ENCODE peak calls at places on chromosome 22, in nine cellular contexts. One of them, this sample, is unnamed.

GRCh38 chr22:42083119-42083518 is 3.6 kb downstream of the SMDT1 start:
- DNase-seq in kidney glomerular epithelial cell: no peak
- DNase-seq in activated CD4-positive, alpha-beta T cell treated with anti-CD3 and anti-CD28 coated beads for 24 hours: no peak
- DNase-seq in body of pancreas: no peak
- DNase-seq in omental fat pad: no peak
- DNase-seq in GM13977: no peak
- DNase-seq in mucosa of gallbladder: no peak
- DNase-seq in foreskin keratinocyte: no peak
- DNase-seq in NT2/D1: no peak
- DNase-seq in this sample: peak

GRCh38 chr22:32987081-32987631 is 71.0 kb downstream of the SYN3 start:
- DNase-seq in kidney glomerular epithelial cell: peak
- DNase-seq in GM13977: no peak
- DNase-seq in activated CD4-positive, alpha-beta T cell treated with anti-CD3 and anti-CD28 coated beads for 24 hours: no peak
- DNase-seq in foreskin keratinocyte: peak
- DNase-seq in mucosa of gallbladder: no peak
- DNase-seq in omental fat pad: no peak
- DNase-seq in NT2/D1: peak
- DNase-seq in body of pancreas: no peak
- DNase-seq in this sample: no peak

GRCh38 chr22:46446799-46447198 is 90.6 kb downstream of the CELSR1 start:
- DNase-seq in foreskin keratinocyte: no peak
- DNase-seq in mucosa of gallbladder: no peak
- DNase-seq in body of pancreas: no peak
- DNase-seq in NT2/D1: no peak
- DNase-seq in activated CD4-positive, alpha-beta T cell treated with anti-CD3 and anti-CD28 coated beads for 24 hours: no peak
- DNase-seq in GM13977: no peak
- DNase-seq in kidney glomerular epithelial cell: no peak
- DNase-seq in omental fat pad: no peak
- DNase-seq in this sample: no peak

GRCh38 chr22:46049726-46050450 is 72.9 kb upstream of the WNT7B start:
- DNase-seq in kidney glomerular epithelial cell: no peak
- DNase-seq in activated CD4-positive, alpha-beta T cell treated with anti-CD3 and anti-CD28 coated beads for 24 hours: no peak
- DNase-seq in mucosa of gallbladder: no peak
- DNase-seq in body of pancreas: peak
- DNase-seq in foreskin keratinocyte: no peak
- DNase-seq in NT2/D1: no peak
- DNase-seq in GM13977: no peak
- DNase-seq in omental fat pad: peak
- DNase-seq in this sample: peak

GRCh38 chr22:26357813-26358212 is 71.2 kb upstream of the ASPHD2 start:
- DNase-seq in omental fat pad: no peak
- DNase-seq in GM13977: no peak
- DNase-seq in activated CD4-positive, alpha-beta T cell treated with anti-CD3 and anti-CD28 coated beads for 24 hours: no peak
- DNase-seq in body of pancreas: no peak
- DNase-seq in mucosa of gallbladder: no peak
- DNase-seq in foreskin keratinocyte: no peak
- DNase-seq in NT2/D1: no peak
- DNase-seq in kidney glomerular epithelial cell: no peak
- DNase-seq in this sample: no peak

GRCh38 chr22:49765951-49766350 is 61.7 kb downstream of the BRD1 start:
- DNase-seq in kidney glomerular epithelial cell: no peak
- DNase-seq in NT2/D1: no peak
- DNase-seq in mucosa of gallbladder: no peak
- DNase-seq in foreskin keratinocyte: no peak
- DNase-seq in GM13977: no peak
- DNase-seq in omental fat pad: no peak
- DNase-seq in activated CD4-positive, alpha-beta T cell treated with anti-CD3 and anti-CD28 coated beads for 24 hours: no peak
- DNase-seq in body of pancreas: no peak
- DNase-seq in this sample: peak

GRCh38 chr22:19762315-19763140 is 1.9 kb downstream of the TBX1 start:
- DNase-seq in kidney glomerular epithelial cell: no peak
- DNase-seq in body of pancreas: no peak
- DNase-seq in NT2/D1: no peak
- DNase-seq in foreskin keratinocyte: no peak
- DNase-seq in activated CD4-positive, alpha-beta T cell treated with anti-CD3 and anti-CD28 coated beads for 24 hours: no peak
- DNase-seq in omental fat pad: no peak
- DNase-seq in mucosa of gallbladder: no peak
- DNase-seq in GM13977: no peak
- DNase-seq in this sample: no peak

GRCh38 chr22:29147241-29147919 is 58.3 kb upstream of the EMID1 start:
- DNase-seq in kidney glomerular epithelial cell: no peak
- DNase-seq in NT2/D1: no peak
- DNase-seq in GM13977: no peak
- DNase-seq in mucosa of gallbladder: no peak
- DNase-seq in omental fat pad: no peak
- DNase-seq in foreskin keratinocyte: no peak
- DNase-seq in activated CD4-positive, alpha-beta T cell treated with anti-CD3 and anti-CD28 coated beads for 24 hours: no peak
- DNase-seq in body of pancreas: no peak
- DNase-seq in this sample: peak

GRCh38 chr22:41411021-41411851 is 29.5 kb downstream of the TEF start:
- DNase-seq in NT2/D1: no peak
- DNase-seq in mucosa of gallbladder: no peak
- DNase-seq in kidney glomerular epithelial cell: no peak
- DNase-seq in omental fat pad: no peak
- DNase-seq in GM13977: no peak
- DNase-seq in activated CD4-positive, alpha-beta T cell treated with anti-CD3 and anti-CD28 coated beads for 24 hours: no peak
- DNase-seq in body of pancreas: no peak
- DNase-seq in foreskin keratinocyte: no peak
- DNase-seq in this sample: no peak

GRCh38 chr22:24466831-24467249 is 28.3 kb upstream of the UPB1 start:
- DNase-seq in NT2/D1: peak
- DNase-seq in omental fat pad: no peak
- DNase-seq in mucosa of gallbladder: peak
- DNase-seq in foreskin keratinocyte: no peak
- DNase-seq in GM13977: no peak
- DNase-seq in kidney glomerular epithelial cell: peak
- DNase-seq in body of pancreas: peak
- DNase-seq in activated CD4-positive, alpha-beta T cell treated with anti-CD3 and anti-CD28 coated beads for 24 hours: no peak
- DNase-seq in this sample: no peak

GRCh38 chr22:50255099-50255498 is 4.0 kb upstream of the HDAC10 start:
- DNase-seq in activated CD4-positive, alpha-beta T cell treated with anti-CD3 and anti-CD28 coated beads for 24 hours: no peak
- DNase-seq in kidney glomerular epithelial cell: no peak
- DNase-seq in foreskin keratinocyte: no peak
- DNase-seq in mucosa of gallbladder: no peak
- DNase-seq in omental fat pad: no peak
- DNase-seq in body of pancreas: no peak
- DNase-seq in GM13977: no peak
- DNase-seq in NT2/D1: no peak
- DNase-seq in this sample: no peak

GRCh38 chr22:39546889-39547586 is 14.5 kb upstream of the RPS19BP1 start:
- DNase-seq in foreskin keratinocyte: no peak
- DNase-seq in NT2/D1: no peak
- DNase-seq in kidney glomerular epithelial cell: peak
- DNase-seq in mucosa of gallbladder: no peak
- DNase-seq in activated CD4-positive, alpha-beta T cell treated with anti-CD3 and anti-CD28 coated beads for 24 hours: no peak
- DNase-seq in GM13977: no peak
- DNase-seq in body of pancreas: no peak
- DNase-seq in omental fat pad: no peak
- DNase-seq in this sample: no peak

GRCh38 chr22:41943661-41944209 is 3.2 kb downstream of the CENPM start:
- DNase-seq in mucosa of gallbladder: no peak
- DNase-seq in GM13977: no peak
- DNase-seq in foreskin keratinocyte: no peak
- DNase-seq in activated CD4-positive, alpha-beta T cell treated with anti-CD3 and anti-CD28 coated beads for 24 hours: no peak
- DNase-seq in kidney glomerular epithelial cell: no peak
- DNase-seq in NT2/D1: no peak
- DNase-seq in body of pancreas: no peak
- DNase-seq in omental fat pad: no peak
- DNase-seq in this sample: no peak

GRCh38 chr22:49148895-49149418 is 678.7 kb downstream of the BRD1 start:
- DNase-seq in mucosa of gallbladder: no peak
- DNase-seq in foreskin keratinocyte: no peak
- DNase-seq in omental fat pad: no peak
- DNase-seq in NT2/D1: no peak
- DNase-seq in activated CD4-positive, alpha-beta T cell treated with anti-CD3 and anti-CD28 coated beads for 24 hours: no peak
- DNase-seq in GM13977: no peak
- DNase-seq in body of pancreas: no peak
- DNase-seq in kidney glomerular epithelial cell: no peak
- DNase-seq in this sample: peak

GRCh38 chr22:22924369-22925145 is 36.9 kb downstream of the IGLL5 start:
- DNase-seq in omental fat pad: no peak
- DNase-seq in activated CD4-positive, alpha-beta T cell treated with anti-CD3 and anti-CD28 coated beads for 24 hours: no peak
- DNase-seq in mucosa of gallbladder: no peak
- DNase-seq in body of pancreas: no peak
- DNase-seq in GM13977: no peak
- DNase-seq in kidney glomerular epithelial cell: no peak
- DNase-seq in foreskin keratinocyte: no peak
- DNase-seq in NT2/D1: no peak
- DNase-seq in this sample: no peak

GRCh38 chr22:44519895-44520294 is 21.9 kb upstream of the RTL6 start:
- DNase-seq in NT2/D1: no peak
- DNase-seq in omental fat pad: no peak
- DNase-seq in foreskin keratinocyte: no peak
- DNase-seq in body of pancreas: no peak
- DNase-seq in kidney glomerular epithelial cell: no peak
- DNase-seq in mucosa of gallbladder: no peak
- DNase-seq in activated CD4-positive, alpha-beta T cell treated with anti-CD3 and anti-CD28 coated beads for 24 hours: no peak
- DNase-seq in GM13977: no peak
- DNase-seq in this sample: no peak

GRCh38 chr22:24685804-24686203 is 82.8 kb downstream of the GGT1 start:
- DNase-seq in omental fat pad: no peak
- DNase-seq in body of pancreas: no peak
- DNase-seq in foreskin keratinocyte: no peak
- DNase-seq in GM13977: no peak
- DNase-seq in activated CD4-positive, alpha-beta T cell treated with anti-CD3 and anti-CD28 coated beads for 24 hours: no peak
- DNase-seq in kidney glomerular epithelial cell: no peak
- DNase-seq in NT2/D1: no peak
- DNase-seq in mucosa of gallbladder: no peak
- DNase-seq in this sample: no peak

GRCh38 chr22:25203082-25203481 is 3.4 kb downstream of the CRYBB3 start:
- DNase-seq in omental fat pad: no peak
- DNase-seq in GM13977: no peak
- DNase-seq in mucosa of gallbladder: no peak
- DNase-seq in kidney glomerular epithelial cell: no peak
- DNase-seq in NT2/D1: no peak
- DNase-seq in body of pancreas: no peak
- DNase-seq in activated CD4-positive, alpha-beta T cell treated with anti-CD3 and anti-CD28 coated beads for 24 hours: no peak
- DNase-seq in foreskin keratinocyte: no peak
- DNase-seq in this sample: no peak

GRCh38 chr22:33474587-33474986 is 416.4 kb upstream of the SYN3 start:
- DNase-seq in body of pancreas: no peak
- DNase-seq in omental fat pad: no peak
- DNase-seq in NT2/D1: no peak
- DNase-seq in foreskin keratinocyte: no peak
- DNase-seq in kidney glomerular epithelial cell: no peak
- DNase-seq in mucosa of gallbladder: no peak
- DNase-seq in GM13977: no peak
- DNase-seq in activated CD4-positive, alpha-beta T cell treated with anti-CD3 and anti-CD28 coated beads for 24 hours: no peak
- DNase-seq in this sample: no peak

GRCh38 chr22:25212337-25212736 is 7.1 kb upstream of the CRYBB2 start:
- DNase-seq in body of pancreas: no peak
- DNase-seq in omental fat pad: no peak
- DNase-seq in GM13977: no peak
- DNase-seq in mucosa of gallbladder: no peak
- DNase-seq in kidney glomerular epithelial cell: no peak
- DNase-seq in foreskin keratinocyte: no peak
- DNase-seq in activated CD4-positive, alpha-beta T cell treated with anti-CD3 and anti-CD28 coated beads for 24 hours: no peak
- DNase-seq in NT2/D1: no peak
- DNase-seq in this sample: no peak

GRCh38 chr22:30015229-30015797 is 65.0 kb upstream of the HORMAD2 start:
- DNase-seq in GM13977: no peak
- DNase-seq in activated CD4-positive, alpha-beta T cell treated with anti-CD3 and anti-CD28 coated beads for 24 hours: no peak
- DNase-seq in omental fat pad: no peak
- DNase-seq in NT2/D1: no peak
- DNase-seq in foreskin keratinocyte: peak
- DNase-seq in mucosa of gallbladder: no peak
- DNase-seq in body of pancreas: no peak
- DNase-seq in kidney glomerular epithelial cell: no peak
- DNase-seq in this sample: no peak

GRCh38 chr22:27022741-27023373 is 365.5 kb downstream of the MIAT start:
- DNase-seq in mucosa of gallbladder: no peak
- DNase-seq in activated CD4-positive, alpha-beta T cell treated with anti-CD3 and anti-CD28 coated beads for 24 hours: no peak
- DNase-seq in body of pancreas: no peak
- DNase-seq in foreskin keratinocyte: no peak
- DNase-seq in kidney glomerular epithelial cell: no peak
- DNase-seq in NT2/D1: no peak
- DNase-seq in GM13977: no peak
- DNase-seq in omental fat pad: no peak
- DNase-seq in this sample: no peak

GRCh38 chr22:21015051-21016006 is at the start of gene P2RX6:
- DNase-seq in foreskin keratinocyte: no peak
- DNase-seq in GM13977: no peak
- DNase-seq in body of pancreas: no peak
- DNase-seq in NT2/D1: no peak
- DNase-seq in activated CD4-positive, alpha-beta T cell treated with anti-CD3 and anti-CD28 coated beads for 24 hours: no peak
- DNase-seq in omental fat pad: no peak
- DNase-seq in kidney glomerular epithelial cell: no peak
- DNase-seq in mucosa of gallbladder: no peak
- DNase-seq in this sample: no peak

GRCh38 chr22:26593763-26594162 is 3.8 kb upstream of the TPST2 start:
- DNase-seq in omental fat pad: no peak
- DNase-seq in kidney glomerular epithelial cell: no peak
- DNase-seq in mucosa of gallbladder: no peak
- DNase-seq in activated CD4-positive, alpha-beta T cell treated with anti-CD3 and anti-CD28 coated beads for 24 hours: no peak
- DNase-seq in body of pancreas: no peak
- DNase-seq in NT2/D1: no peak
- DNase-seq in foreskin keratinocyte: no peak
- DNase-seq in GM13977: no peak
- DNase-seq in this sample: no peak

GRCh38 chr22:32564170-32565001 is 89.8 kb downstream of the FBXO7 start:
- DNase-seq in mucosa of gallbladder: no peak
- DNase-seq in omental fat pad: no peak
- DNase-seq in foreskin keratinocyte: no peak
- DNase-seq in NT2/D1: no peak
- DNase-seq in body of pancreas: no peak
- DNase-seq in activated CD4-positive, alpha-beta T cell treated with anti-CD3 and anti-CD28 coated beads for 24 hours: no peak
- DNase-seq in kidney glomerular epithelial cell: peak
- DNase-seq in GM13977: no peak
- DNase-seq in this sample: peak

GRCh38 chr22:40792451-40792850 is 26.7 kb downstream of the SLC25A17 start:
- DNase-seq in mucosa of gallbladder: no peak
- DNase-seq in NT2/D1: no peak
- DNase-seq in body of pancreas: no peak
- DNase-seq in GM13977: no peak
- DNase-seq in omental fat pad: no peak
- DNase-seq in activated CD4-positive, alpha-beta T cell treated with anti-CD3 and anti-CD28 coated beads for 24 hours: no peak
- DNase-seq in foreskin keratinocyte: no peak
- DNase-seq in kidney glomerular epithelial cell: no peak
- DNase-seq in this sample: no peak

GRCh38 chr22:19412478-19412877 is 19.1 kb downstream of the HIRA start:
- DNase-seq in omental fat pad: no peak
- DNase-seq in body of pancreas: no peak
- DNase-seq in NT2/D1: no peak
- DNase-seq in kidney glomerular epithelial cell: no peak
- DNase-seq in GM13977: no peak
- DNase-seq in mucosa of gallbladder: no peak
- DNase-seq in activated CD4-positive, alpha-beta T cell treated with anti-CD3 and anti-CD28 coated beads for 24 hours: no peak
- DNase-seq in foreskin keratinocyte: no peak
- DNase-seq in this sample: no peak

This sample was measured in mesenteric fat pad.